ENCODE peak calls at places on chromosomes 3 and 15, in five cellular contexts. B is LHCN-M2, N is cardiac septum, O is AG04450, I is epithelial cell of proximal tubule. U is an unnamed sample.

GRCh38 chr15:48176097-48176496 is 2.0 kb downstream of the MYEF2 start:
- DNase-seq in O (no peak), B (no peak), N (no peak), I (no peak), U (no peak)

GRCh38 chr3:60579734-60580133 is 671.5 kb downstream of the FHIT start:
- DNase-seq in B (peak), N (no peak), I (peak), O (peak), U (no peak)

GRCh38 chr3:156739976-156740375 is 65.6 kb downstream of the TIPARP start:
- DNase-seq in N (no peak), O (no peak), I (no peak), B (no peak), U (no peak)

GRCh38 chr3:9244495-9245183 is 4.8 kb downstream of the SRGAP3 start:
- DNase-seq in I (no peak), O (no peak), N (no peak), B (no peak), U (no peak)

GRCh38 chr3:156483426-156483825 is 71.5 kb downstream of the SSR3 start:
- DNase-seq in O (peak), N (no peak), B (peak), I (peak), U (no peak)

GRCh38 chr3:178056868-178057267 is 479.4 kb upstream of the KCNMB2 start:
- DNase-seq in I (no peak), B (peak), O (no peak), N (no peak), U (no peak)

GRCh38 chr3:9630550-9631139 is 18.7 kb upstream of the MTMR14 start:
- DNase-seq in N (peak), I (no peak), O (no peak), B (no peak), U (no peak)

GRCh38 chr3:11543948-11544387 is 99.7 kb downstream of the VGLL4 start:
- DNase-seq in N (no peak), I (no peak), O (no peak), B (no peak), U (no peak)

GRCh38 chr3:100603449-100603848 is 6.0 kb upstream of the ADGRG7 start:
- DNase-seq in I (no peak), N (no peak), O (no peak), B (peak), U (peak)

GRCh38 chr3:41207355-41207754 is 8.1 kb downstream of the CTNNB1 start:
- DNase-seq in I (no peak), O (no peak), B (no peak), N (no peak), U (peak)

GRCh38 chr15:33612721-33613304 is 302.0 kb downstream of the RYR3 start:
- DNase-seq in I (no peak), B (peak), N (no peak), O (no peak), U (no peak)

GRCh38 chr3:189941125-189941524 is 179.6 kb downstream of the P3H2 start:
- DNase-seq in B (no peak), O (no peak), N (no peak), I (no peak), U (no peak)

GRCh38 chr15:33067456-33067855 is 127.1 kb downstream of the FMN1 start:
- DNase-seq in O (peak), N (no peak), I (no peak), B (peak), U (no peak)

GRCh38 chr3:194091141-194091540 is 44.8 kb upstream of the HES1 start:
- DNase-seq in O (no peak), I (no peak), B (peak), N (no peak), U (no peak)

GRCh38 chr15:39434126-39434525 is 146.8 kb upstream of the THBS1 start:
- DNase-seq in O (no peak), I (no peak), N (no peak), B (no peak), U (no peak)

GRCh38 chr3:76570436-76571057 is 469.4 kb upstream of the ROBO2 start:
- DNase-seq in N (no peak), O (no peak), I (no peak), B (peak), U (peak)

GRCh38 chr3:102741105-102741504 is 306.3 kb downstream of the ZPLD1 start:
- DNase-seq in I (no peak), B (no peak), N (no peak), O (no peak), U (peak)

GRCh38 chr3:182803006-182803405 is 9.7 kb downstream of the ATP11B start:
- DNase-seq in I (no peak), N (no peak), B (no peak), O (no peak), U (no peak)

GRCh38 chr3:53350652-53351051 is 3.3 kb upstream of the DCP1A start:
- DNase-seq in N (no peak), I (no peak), B (peak), O (no peak), U (peak)

GRCh38 chr3:172125963-172126403 is 86.6 kb downstream of the FNDC3B start:
- DNase-seq in O (no peak), N (peak), B (no peak), I (no peak), U (no peak)

GRCh38 chr3:68999605-69000004 is 13.9 kb downstream of the EOGT start:
- DNase-seq in O (no peak), I (no peak), N (no peak), B (no peak), U (no peak)

U was measured in KBM-7.